ENCODE peak calls at places on chromosome 20, in four cellular contexts. O is GM06990, E is lower leg skin, A is heart right ventricle. B is an unnamed sample.

GRCh38 chr20:54557836-54558590 is 82.6 kb downstream of the DOK5 start:
- DNase-seq in E (no peak), A (no peak), O (no peak), B (no peak)

GRCh38 chr20:10846831-10847230 is 173.0 kb upstream of the JAG1 start:
- DNase-seq in O (no peak), E (no peak), A (no peak), B (no peak)

GRCh38 chr20:4720977-4721349 is 746 bp upstream of the PRND start:
- DNase-seq in A (no peak), E (no peak), O (no peak), B (no peak)

GRCh38 chr20:7736336-7736735 is 203.9 kb downstream of the HAO1 start:
- DNase-seq in E (no peak), O (no peak), A (no peak), B (no peak)

GRCh38 chr20:37994512-37994911 is 38.7 kb downstream of the TTI1 start:
- DNase-seq in A (no peak), O (no peak), E (no peak), B (no peak)

GRCh38 chr20:64256282-64256947 is 867 bp downstream of the PCMTD2 start:
- DNase-seq in O (no peak), E (no peak), A (no peak), B (no peak)

GRCh38 chr20:44496976-44497375 is 21.3 kb downstream of the TTPAL start:
- DNase-seq in A (no peak), E (no peak), O (no peak), B (no peak)

GRCh38 chr20:34402461-34402860 is 39.4 kb downstream of the ITCH start:
- DNase-seq in O (no peak), A (no peak), E (no peak), B (no peak)

GRCh38 chr20:53839423-53840176 is 230.8 kb downstream of the BCAS1 start:
- DNase-seq in A (peak), O (peak), E (no peak), B (no peak)

GRCh38 chr20:41738584-41739193 is 120.5 kb upstream of the CHD6 start:
- DNase-seq in A (peak), O (no peak), E (no peak), B (no peak)

GRCh38 chr20:1490643-1491042 is 577 bp downstream of the SIRPB2 start:
- DNase-seq in O (no peak), E (no peak), A (no peak), B (no peak)

GRCh38 chr20:51306521-51307358 is 235.8 kb downstream of the NFATC2 start:
- DNase-seq in E (peak), O (peak), A (peak), B (peak)

GRCh38 chr20:4813076-4813838 is 91.5 kb downstream of the PRND start:
- DNase-seq in O (peak), E (no peak), A (peak), B (no peak)

GRCh38 chr20:61940976-61941720 is 124.5 kb downstream of the TAF4 start:
- DNase-seq in E (no peak), O (no peak), A (no peak), B (no peak)

GRCh38 chr20:58670097-58670496 is 19.0 kb downstream of the STX16 start:
- DNase-seq in A (no peak), O (no peak), E (no peak), B (no peak)

GRCh38 chr20:44695295-44696230 is 19.6 kb upstream of the CCN5 start:
- DNase-seq in E (no peak), O (no peak), A (no peak), B (no peak)

GRCh38 chr20:4740774-4741431 is 19.2 kb downstream of the PRND start:
- DNase-seq in O (no peak), E (no peak), A (no peak), B (no peak)

GRCh38 chr20:63006611-63007471 is at the start of gene BHLHE23:
- DNase-seq in A (peak), O (no peak), E (no peak), B (no peak)

GRCh38 chr20:10856237-10856636 is 182.4 kb upstream of the JAG1 start:
- DNase-seq in O (no peak), A (no peak), E (no peak), B (no peak)

GRCh38 chr20:24378651-24379050 is 90.8 kb upstream of the SYNDIG1 start:
- DNase-seq in A (no peak), E (no peak), O (no peak), B (no peak)

DNA sequence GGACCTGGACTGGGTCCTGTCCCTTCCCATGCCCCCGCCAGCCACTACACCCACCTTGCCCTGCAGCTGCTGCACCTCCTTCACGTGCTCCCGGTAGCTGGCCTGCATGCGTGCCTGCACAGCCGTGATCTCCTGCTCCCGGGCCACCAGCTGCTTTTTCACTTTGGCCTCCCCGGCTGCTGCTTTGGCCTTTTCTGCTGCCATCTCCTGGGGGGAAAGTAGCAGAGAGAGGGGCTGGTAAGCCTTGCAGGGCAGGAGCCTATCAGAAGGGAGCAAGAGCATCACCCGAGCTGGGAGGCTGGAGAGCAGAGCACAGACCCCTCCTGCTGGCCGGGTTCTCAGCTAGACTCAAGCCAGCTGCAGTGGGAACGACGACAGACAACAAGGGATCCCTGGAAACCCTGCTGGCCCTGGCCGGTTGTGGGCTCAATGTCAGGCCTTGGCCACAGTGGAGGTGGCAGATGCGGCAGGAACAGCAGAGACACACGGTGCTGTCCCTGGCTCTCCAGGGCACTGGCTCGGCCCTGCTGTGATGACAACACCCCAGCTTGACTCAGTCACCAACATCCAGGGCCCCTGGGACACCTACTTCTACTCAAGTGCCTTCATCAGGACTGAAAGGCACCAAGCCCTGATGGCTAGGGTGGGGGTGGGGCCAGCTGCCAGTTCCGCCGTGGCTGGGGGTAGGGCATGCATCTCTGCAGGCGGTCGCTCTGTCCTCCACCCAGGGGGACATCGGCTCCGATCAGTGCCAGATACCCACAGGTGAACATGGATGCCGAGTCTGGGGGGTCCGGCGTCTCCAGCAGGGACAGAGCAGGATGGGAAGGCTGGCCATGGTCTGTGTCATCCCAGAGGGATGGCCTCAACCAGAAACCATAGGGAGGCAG is 45.3 kb downstream of the RRBP1 start:
- DNase-seq in O (no peak), E (no peak), A (no peak), B (no peak)
- TF ChIP-seq CTCF in O (no peak), E (no peak), A (peak), B (peak)

DNA sequence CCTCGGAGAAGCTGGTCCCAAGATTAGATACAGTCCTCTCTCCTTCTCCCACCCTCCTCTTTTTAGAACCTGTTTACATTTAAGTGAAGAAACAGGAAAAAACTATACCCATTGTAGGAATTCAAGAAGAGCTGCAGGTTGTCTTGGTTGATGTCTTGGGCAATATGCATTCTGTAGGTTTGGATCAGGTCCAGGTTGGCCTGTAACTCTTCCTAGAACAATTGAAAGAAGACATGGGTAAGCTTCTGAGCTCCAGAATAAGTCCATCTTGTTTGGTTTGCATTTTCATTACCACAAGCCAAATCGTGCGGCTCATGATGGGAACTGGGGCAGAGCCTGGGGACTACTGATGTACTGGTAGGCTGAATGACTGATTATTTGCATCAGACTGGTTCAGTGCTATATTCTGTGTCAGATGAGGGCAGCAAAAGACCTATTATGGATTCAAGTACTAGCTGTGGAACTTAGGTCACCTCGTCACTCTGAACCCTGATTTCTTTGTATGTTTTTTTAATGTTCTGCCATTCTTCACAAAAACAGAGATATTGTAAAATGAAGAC is 20.3 kb upstream of the SLA2 start:
- DNase-seq in E (no peak), A (no peak), O (no peak), B (no peak)
- TF ChIP-seq CTCF in E (no peak), A (peak), O (peak), B (no peak)

DNA sequence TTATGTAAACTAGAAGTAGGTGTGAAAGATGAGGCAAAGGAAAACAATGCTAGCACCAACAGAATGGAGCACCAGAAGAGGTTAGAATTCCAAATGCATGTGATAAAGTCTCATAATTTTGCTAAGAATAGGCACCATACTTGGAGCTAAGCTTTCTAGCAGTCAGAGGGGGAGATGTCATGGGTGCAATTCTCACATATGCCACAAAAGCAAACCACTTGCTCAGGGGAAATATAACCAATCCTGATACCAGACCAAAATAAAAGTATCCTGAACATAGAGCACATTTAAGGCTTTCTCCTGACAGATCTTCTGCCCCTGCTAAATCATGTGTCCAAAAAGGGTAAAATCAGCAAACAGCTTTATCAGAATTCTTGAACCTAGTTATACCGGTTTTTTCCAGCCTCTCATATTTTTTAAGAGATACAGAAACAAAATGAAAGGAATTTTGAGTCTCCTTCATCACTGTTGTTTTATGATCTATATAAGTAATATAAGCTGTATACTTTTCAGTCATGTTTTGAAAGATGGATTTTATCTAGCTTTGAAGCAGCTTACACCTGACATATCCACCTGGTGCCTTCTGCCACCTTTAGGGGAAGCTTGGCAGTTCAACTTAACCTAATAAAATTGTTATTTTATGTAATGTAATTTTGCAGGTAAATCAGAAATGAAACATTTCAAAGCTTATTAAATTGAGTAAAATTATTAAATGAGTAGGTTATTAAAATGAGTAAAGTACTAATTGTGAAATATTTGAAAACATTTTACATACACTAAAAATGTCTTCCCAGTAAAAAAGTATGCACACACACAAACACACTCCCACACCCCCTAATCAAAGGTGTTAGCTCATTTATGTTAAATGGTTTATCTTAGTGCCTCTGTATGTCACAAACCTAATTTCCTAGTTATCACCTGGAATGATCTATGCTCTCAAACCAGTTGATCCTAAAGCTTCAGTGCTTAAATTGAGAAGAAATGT is 2.8 kb downstream of the SPO11 start:
- DNase-seq in O (no peak), E (no peak), A (no peak), B (no peak)
- TF ChIP-seq CTCF in O (peak), E (no peak), A (no peak), B (peak)

GRCh38 chr20:39106791-39107190 is 144.6 kb downstream of the DHX35 start:
- DNase-seq in O (no peak), A (no peak), E (no peak), B (no peak)
- TF ChIP-seq CTCF in O (no peak), A (no peak), E (no peak), B (no peak)

GRCh38 chr20:35508493-35509218 is 20.8 kb downstream of the C20orf173 start:
- DNase-seq in A (no peak), O (no peak), E (no peak), B (no peak)

GRCh38 chr20:35515341-35515740 is 14.1 kb downstream of the C20orf173 start:
- DNase-seq in O (no peak), E (no peak), A (no peak), B (no peak)

GRCh38 chr20:35510946-35511735 is 18.3 kb downstream of the C20orf173 start:
- DNase-seq in O (no peak), E (no peak), A (no peak), B (no peak)

GRCh38 chr20:35514371-35514960 is 15.0 kb downstream of the C20orf173 start:
- DNase-seq in A (no peak), O (no peak), E (no peak), B (no peak)

GRCh38 chr20:35511814-35512420 is 17.5 kb downstream of the C20orf173 start:
- DNase-seq in A (no peak), O (no peak), E (no peak), B (no peak)
- TF ChIP-seq CTCF in A (peak), O (peak), E (no peak), B (peak)

DNA sequence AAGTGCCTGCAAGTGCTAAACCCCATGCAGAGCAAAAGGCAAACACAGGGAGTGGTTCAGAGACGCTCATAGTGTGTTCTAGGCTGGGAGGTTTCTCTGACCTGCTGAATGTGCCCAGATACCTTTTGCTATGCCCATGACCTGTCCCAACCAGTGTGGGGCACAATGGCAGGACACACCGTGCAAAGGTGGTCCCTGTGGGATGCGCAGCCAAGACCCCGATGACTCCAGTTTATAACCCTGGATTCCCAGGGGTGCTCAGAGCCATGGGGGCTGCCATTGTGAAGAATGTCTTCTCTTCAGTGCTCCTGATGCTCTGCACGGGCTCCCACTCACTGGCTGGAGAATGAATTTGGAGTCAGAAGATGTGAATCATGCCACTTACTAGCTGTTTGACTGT is 2.2 kb upstream of the NINL start:
- DNase-seq in A (no peak), O (no peak), E (no peak), B (no peak)
- TF ChIP-seq CTCF in A (no peak), O (no peak), E (no peak), B (no peak)

GRCh38 chr20:48951041-48951440 is 29.5 kb downstream of the ARFGEF2 start:
- DNase-seq in E (no peak), O (no peak), A (no peak), B (no peak)

GRCh38 chr20:48949304-48950170 is 28.0 kb downstream of the ARFGEF2 start:
- DNase-seq in O (no peak), E (no peak), A (no peak), B (no peak)

GRCh38 chr20:48945840-48946514 is 24.5 kb downstream of the ARFGEF2 start:
- DNase-seq in E (no peak), O (no peak), A (no peak), B (no peak)

GRCh38 chr20:48951646-48952045 is 30.1 kb downstream of the ARFGEF2 start:
- DNase-seq in A (no peak), E (no peak), O (no peak), B (no peak)

DNA sequence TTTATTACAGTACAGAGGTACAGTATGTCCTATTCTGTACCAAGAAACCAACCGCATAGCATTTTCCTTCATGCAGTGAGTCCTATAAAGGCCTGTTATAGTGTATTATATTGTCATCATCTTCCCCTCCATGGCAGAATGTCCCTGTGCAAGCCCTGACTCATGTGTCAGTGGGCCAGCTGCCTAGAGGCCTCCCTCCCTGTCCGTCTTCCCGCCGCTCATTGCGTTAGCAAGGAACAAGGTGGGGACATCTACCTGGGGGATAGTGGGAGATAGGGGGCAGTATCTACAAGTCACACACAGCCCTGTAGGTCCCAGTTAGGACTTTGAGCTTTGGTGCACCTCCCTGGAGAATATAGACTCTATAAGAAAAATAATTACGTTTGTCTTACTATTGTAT is 27.1 kb downstream of the ARFGEF2 start:
- DNase-seq in A (no peak), O (no peak), E (no peak), B (no peak)
- TF ChIP-seq CTCF in A (no peak), O (no peak), E (no peak), B (no peak)

GRCh38 chr20:23340524-23340923 is 10.1 kb upstream of the NXT1 start:
- DNase-seq in A (peak), O (no peak), E (peak), B (no peak)
- TF ChIP-seq CTCF in A (peak), O (peak), E (peak), B (peak)

B was measured in type B pancreatic cell.